ENCODE peak calls at places on chromosome 10, in five cellular contexts. One of them, this sample, is unnamed.

GRCh38 chr10:29627201-29628105 is 7.3 kb downstream of the SVIL start:
- DNase-seq in left lung: no peak
- DNase-seq in HepG2: no peak
- DNase-seq in GM23248: peak; percentile 80
- DNase-seq in PC-3: peak; percentile 51
- DNase-seq in this sample: no peak

GRCh38 chr10:4541292-4541691 is 284.7 kb upstream of the AKR1E2 start:
- DNase-seq in left lung: no peak
- DNase-seq in HepG2: no peak
- DNase-seq in GM23248: peak; percentile 99
- DNase-seq in PC-3: peak; percentile 88
- DNase-seq in this sample: peak; percentile 82

GRCh38 chr10:17023386-17024298 is 106.0 kb downstream of the CUBN start:
- DNase-seq in left lung: no peak
- DNase-seq in HepG2: peak; percentile 48
- DNase-seq in GM23248: peak; percentile 100
- DNase-seq in PC-3: peak; percentile 88
- DNase-seq in this sample: peak; percentile 58

GRCh38 chr10:75469018-75469616 is 37.7 kb downstream of the LRMDA start:
- DNase-seq in left lung: no peak
- DNase-seq in HepG2: peak; percentile 6
- DNase-seq in GM23248: peak; percentile 97
- DNase-seq in PC-3: peak; percentile 100
- DNase-seq in this sample: peak; percentile 74

GRCh38 chr10:64574371-64574770 is 1053.2 kb downstream of the REEP3 start:
- DNase-seq in left lung: no peak
- DNase-seq in HepG2: no peak
- DNase-seq in GM23248: no peak
- DNase-seq in PC-3: peak; percentile 13
- DNase-seq in this sample: no peak

GRCh38 chr10:19908991-19909699 is 92.9 kb downstream of the PLXDC2 start:
- DNase-seq in left lung: no peak
- DNase-seq in HepG2: no peak
- DNase-seq in GM23248: no peak
- DNase-seq in PC-3: peak; percentile 76
- DNase-seq in this sample: no peak

GRCh38 chr10:93458821-93459257 is 23.3 kb downstream of the MYOF start:
- DNase-seq in left lung: no peak
- DNase-seq in HepG2: peak; percentile 55
- DNase-seq in GM23248: peak; percentile 100
- DNase-seq in PC-3: peak; percentile 96
- DNase-seq in this sample: peak; percentile 88

GRCh38 chr10:116779076-116779687 is 36.8 kb upstream of the HSPA12A start:
- DNase-seq in left lung: no peak
- DNase-seq in HepG2: no peak
- DNase-seq in GM23248: peak; percentile 49
- DNase-seq in PC-3: peak; percentile 30
- DNase-seq in this sample: no peak

GRCh38 chr10:116737582-116738358 is 4.6 kb downstream of the HSPA12A start:
- DNase-seq in left lung: no peak
- DNase-seq in HepG2: no peak
- DNase-seq in GM23248: peak; percentile 41
- DNase-seq in PC-3: no peak
- DNase-seq in this sample: no peak

GRCh38 chr10:84267503-84268126 is 22.8 kb downstream of the RGR start:
- DNase-seq in left lung: no peak
- DNase-seq in HepG2: peak; percentile 13
- DNase-seq in GM23248: peak; percentile 77
- DNase-seq in PC-3: peak; percentile 59
- DNase-seq in this sample: no peak

GRCh38 chr10:96719205-96719604 is 1.1 kb downstream of the PIK3AP1 start:
- DNase-seq in left lung: no peak
- DNase-seq in HepG2: no peak
- DNase-seq in GM23248: no peak
- DNase-seq in PC-3: no peak
- DNase-seq in this sample: no peak

GRCh38 chr10:25026463-25026862 is 10.1 kb downstream of the THNSL1 start:
- DNase-seq in left lung: no peak
- DNase-seq in HepG2: no peak
- DNase-seq in GM23248: no peak
- DNase-seq in PC-3: peak; percentile 18
- DNase-seq in this sample: no peak

GRCh38 chr10:34967411-34967880 is 122.7 kb downstream of the CUL2 start:
- DNase-seq in left lung: no peak
- DNase-seq in HepG2: no peak
- DNase-seq in GM23248: peak; percentile 66
- DNase-seq in PC-3: no peak
- DNase-seq in this sample: no peak

GRCh38 chr10:49710966-49711365 is 31.5 kb downstream of the C10orf53 start:
- DNase-seq in left lung: no peak
- DNase-seq in HepG2: no peak
- DNase-seq in GM23248: no peak
- DNase-seq in PC-3: no peak
- DNase-seq in this sample: no peak

GRCh38 chr10:112739219-112739969 is 210.7 kb upstream of the TCF7L2 start:
- DNase-seq in left lung: no peak
- DNase-seq in HepG2: peak; percentile 99
- DNase-seq in GM23248: no peak
- DNase-seq in PC-3: no peak
- DNase-seq in this sample: no peak

GRCh38 chr10:102043456-102043855 is 12.5 kb downstream of the ARMH3 start:
- DNase-seq in left lung: no peak
- DNase-seq in HepG2: no peak
- DNase-seq in GM23248: peak; percentile 49
- DNase-seq in PC-3: no peak
- DNase-seq in this sample: no peak

GRCh38 chr10:36141786-36142560 is 499.9 kb upstream of the FZD8 start:
- DNase-seq in left lung: no peak
- DNase-seq in HepG2: no peak
- DNase-seq in GM23248: no peak
- DNase-seq in PC-3: no peak
- DNase-seq in this sample: no peak

GRCh38 chr10:119253433-119254174 is 46.2 kb downstream of the GRK5 start:
- DNase-seq in left lung: no peak
- DNase-seq in HepG2: peak; percentile 92
- DNase-seq in GM23248: peak; percentile 97
- DNase-seq in PC-3: peak; percentile 87
- DNase-seq in this sample: no peak

GRCh38 chr10:43864622-43865021 is 215.9 kb upstream of the ZNF32 start:
- DNase-seq in left lung: no peak
- DNase-seq in HepG2: no peak
- DNase-seq in GM23248: no peak
- DNase-seq in PC-3: no peak
- DNase-seq in this sample: no peak
- H3K27ac ChIP-seq in left lung: peak overlapping the region; percentile 33
- H3K27ac ChIP-seq in HepG2: peak overlapping the region; percentile 70
- H3K27ac ChIP-seq in GM23248: peak overlapping the region; percentile 85
- H3K27ac ChIP-seq in PC-3: peak overlapping the region; percentile 50
- H3K27ac ChIP-seq in this sample: no peak overlapping the region

DNA sequence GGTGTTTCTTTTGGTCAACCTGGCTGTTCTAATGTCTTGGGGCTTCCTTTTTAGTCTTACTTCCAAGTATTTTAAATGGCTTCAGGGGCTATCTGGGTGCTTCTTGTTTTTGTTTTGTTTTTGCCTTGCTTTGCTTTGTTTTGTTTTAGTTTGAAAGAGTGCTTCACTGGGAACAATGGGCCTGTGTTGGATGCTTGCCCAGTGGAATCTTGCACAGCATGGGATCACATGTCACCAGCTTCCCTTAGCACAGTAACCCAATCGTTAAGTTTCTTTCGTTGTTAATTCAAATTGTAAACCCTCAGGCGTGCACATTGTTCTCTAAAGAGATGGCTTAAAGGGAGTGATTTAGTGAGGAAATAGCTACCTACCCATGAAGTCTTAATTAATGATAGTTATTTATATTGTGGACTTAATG is 8.9 kb downstream of the COL17A1 start:
- DNase-seq in left lung: no peak
- DNase-seq in HepG2: no peak
- DNase-seq in GM23248: peak; percentile 12
- DNase-seq in PC-3: peak; percentile 12
- DNase-seq in this sample: no peak
- H3K27ac ChIP-seq in left lung: no peak overlapping the region
- H3K27ac ChIP-seq in HepG2: no peak overlapping the region
- H3K27ac ChIP-seq in GM23248: no peak overlapping the region
- H3K27ac ChIP-seq in PC-3: no peak overlapping the region
- H3K27ac ChIP-seq in this sample: no peak overlapping the region

GRCh38 chr10:99674762-99675161 is 15.5 kb downstream of the ENTPD7 start:
- DNase-seq in left lung: no peak
- DNase-seq in HepG2: no peak
- DNase-seq in GM23248: no peak
- DNase-seq in PC-3: no peak
- DNase-seq in this sample: no peak

GRCh38 chr10:99676435-99676834 is 17.1 kb downstream of the ENTPD7 start:
- DNase-seq in left lung: no peak
- DNase-seq in HepG2: no peak
- DNase-seq in GM23248: peak; percentile 71
- DNase-seq in PC-3: no peak
- DNase-seq in this sample: no peak

GRCh38 chr10:99673492-99673891 is 14.2 kb downstream of the ENTPD7 start:
- DNase-seq in left lung: no peak
- DNase-seq in HepG2: peak; percentile 78
- DNase-seq in GM23248: no peak
- DNase-seq in PC-3: no peak
- DNase-seq in this sample: no peak

GRCh38 chr10:99676895-99677294 is 17.6 kb downstream of the ENTPD7 start:
- DNase-seq in left lung: no peak
- DNase-seq in HepG2: no peak
- DNase-seq in GM23248: no peak
- DNase-seq in PC-3: no peak
- DNase-seq in this sample: no peak

GRCh38 chr10:99672884-99673283 is 13.6 kb downstream of the ENTPD7 start:
- DNase-seq in left lung: no peak
- DNase-seq in HepG2: no peak
- DNase-seq in GM23248: peak; percentile 64
- DNase-seq in PC-3: no peak
- DNase-seq in this sample: no peak
- H3K27ac ChIP-seq in left lung: no peak overlapping the region
- H3K27ac ChIP-seq in HepG2: peak overlapping the region; percentile 72
- H3K27ac ChIP-seq in GM23248: peak overlapping the region; percentile 34
- H3K27ac ChIP-seq in PC-3: no peak overlapping the region
- H3K27ac ChIP-seq in this sample: peak overlapping the region; percentile 64

GRCh38 chr10:22684707-22685106 is 29.7 kb downstream of the PIP4K2A start:
- DNase-seq in left lung: no peak
- DNase-seq in HepG2: no peak
- DNase-seq in GM23248: peak; percentile 17
- DNase-seq in PC-3: peak; percentile 11
- DNase-seq in this sample: no peak
- H3K27ac ChIP-seq in left lung: no peak overlapping the region
- H3K27ac ChIP-seq in HepG2: no peak overlapping the region
- H3K27ac ChIP-seq in GM23248: no peak overlapping the region
- H3K27ac ChIP-seq in PC-3: peak overlapping the region; percentile 100
- H3K27ac ChIP-seq in this sample: no peak overlapping the region

DNA sequence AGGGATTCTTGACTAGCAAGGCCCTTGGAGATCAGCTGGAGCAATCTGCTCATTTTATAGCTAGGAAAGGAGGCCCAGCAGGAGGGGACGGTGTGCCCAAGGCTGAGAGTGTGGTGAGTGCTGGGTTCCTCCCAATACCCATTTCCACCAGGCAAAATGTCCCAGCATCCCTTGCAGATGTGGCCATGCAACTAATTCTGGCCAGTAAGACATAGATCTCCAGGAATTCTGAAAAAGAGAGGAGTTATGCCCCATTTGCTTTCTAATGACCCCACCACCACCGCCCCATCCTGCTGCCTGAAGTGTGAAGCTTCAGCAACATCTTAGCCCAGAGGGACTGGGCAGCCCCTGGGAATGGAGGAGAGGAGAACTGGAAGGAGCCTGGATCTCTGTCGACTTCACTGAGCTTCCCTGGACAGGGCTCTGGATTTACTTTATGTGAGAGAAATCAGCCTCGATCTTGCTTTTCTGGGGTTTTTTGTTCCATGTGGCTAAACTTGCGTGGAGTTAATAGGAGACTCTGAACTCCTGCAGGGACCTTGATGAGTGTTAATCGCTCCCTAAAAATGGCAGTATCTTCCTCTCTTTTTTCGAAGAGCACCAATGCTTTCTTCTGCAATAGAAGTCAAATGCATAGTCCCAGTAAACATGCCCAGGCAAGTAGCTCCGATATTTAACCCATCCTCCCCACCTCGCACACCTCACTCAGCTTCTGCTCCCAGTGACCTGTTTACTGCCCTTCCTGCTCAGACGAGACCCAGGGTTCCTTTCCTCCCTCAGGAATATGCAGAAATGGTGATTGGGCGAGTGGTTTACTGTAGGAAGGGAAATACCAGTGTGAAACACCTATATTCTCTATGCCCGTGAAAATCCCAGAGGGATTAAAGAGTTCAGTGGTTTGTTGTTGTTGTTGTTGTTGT is 127.5 kb upstream of the GPR26 start:
- DNase-seq in left lung: no peak
- DNase-seq in HepG2: no peak
- DNase-seq in GM23248: no peak
- DNase-seq in PC-3: no peak
- DNase-seq in this sample: no peak
- H3K27ac ChIP-seq in left lung: no peak overlapping the region
- H3K27ac ChIP-seq in HepG2: no peak overlapping the region
- H3K27ac ChIP-seq in GM23248: no peak overlapping the region
- H3K27ac ChIP-seq in PC-3: no peak overlapping the region
- H3K27ac ChIP-seq in this sample: no peak overlapping the region

GRCh38 chr10:94549221-94549620 is 3.6 kb downstream of the HELLS start:
- DNase-seq in left lung: no peak
- DNase-seq in HepG2: no peak
- DNase-seq in GM23248: no peak
- DNase-seq in PC-3: no peak
- DNase-seq in this sample: no peak

GRCh38 chr10:94545277-94546057 is at the start of gene HELLS:
- DNase-seq in left lung: peak; percentile 88
- DNase-seq in HepG2: peak; percentile 81
- DNase-seq in GM23248: peak; percentile 94
- DNase-seq in PC-3: peak; percentile 88
- DNase-seq in this sample: peak; percentile 37

GRCh38 chr10:94546058-94546595 is 539 bp downstream of the HELLS start:
- DNase-seq in left lung: no peak
- DNase-seq in HepG2: peak; percentile 13
- DNase-seq in GM23248: peak; percentile 58
- DNase-seq in PC-3: peak; percentile 18
- DNase-seq in this sample: no peak

GRCh38 chr10:94546616-94547175 is 1.1 kb downstream of the HELLS start:
- DNase-seq in left lung: no peak
- DNase-seq in HepG2: no peak
- DNase-seq in GM23248: peak; percentile 26
- DNase-seq in PC-3: no peak
- DNase-seq in this sample: no peak
- H3K27ac ChIP-seq in left lung: no peak overlapping the region
- H3K27ac ChIP-seq in HepG2: peak overlapping the region; percentile 89
- H3K27ac ChIP-seq in GM23248: peak overlapping the region; percentile 32
- H3K27ac ChIP-seq in PC-3: no peak overlapping the region
- H3K27ac ChIP-seq in this sample: peak overlapping the region; percentile 73

This sample was measured in epithelial cell of prostate.